ENCODE peak calls at places on chromosomes 13 and 19, in five cellular contexts. H is cardiac muscle cell, N is breast epithelium, W is IMR-90, F is GM12878. O is an unnamed sample. For H3K27me3, the result is how much of the 10 kb centered on the place peaks cover.

GRCh38 chr19:48511800-48512503 is at the start of gene LMTK3:
- DNase-seq in H (peak), N (no peak), W (peak), F (no peak), O (no peak)

GRCh38 chr19:37966211-37967072 is 59.4 kb downstream of the SIPA1L3 start:
- DNase-seq in H (no peak), N (peak), W (peak), F (no peak), O (peak)

GRCh38 chr13:76380436-76381065 is 505.7 kb downstream of the KCTD12 start:
- DNase-seq in H (no peak), N (no peak), W (peak), F (no peak), O (no peak)

GRCh38 chr13:44012910-44013309 is 133.2 kb downstream of the LACC1 start:
- DNase-seq in H (no peak), N (no peak), W (no peak), F (no peak), O (no peak)

GRCh38 chr13:48818495-48818961 is 157.2 kb upstream of the FNDC3A start:
- DNase-seq in H (no peak), N (no peak), W (peak), F (no peak), O (no peak)

GRCh38 chr13:83839158-83839557 is 43.1 kb downstream of the SLITRK1 start:
- DNase-seq in H (no peak), N (no peak), W (no peak), F (no peak), O (no peak)

GRCh38 chr13:51924756-51925544 is 63.2 kb downstream of the CCDC70 start:
- DNase-seq in H (no peak), N (no peak), W (no peak), F (no peak), O (no peak)

GRCh38 chr13:77860621-77861020 is 58.0 kb downstream of the EDNRB start:
- DNase-seq in H (no peak), N (no peak), W (peak), F (no peak), O (no peak)

GRCh38 chr19:50557009-50557613 is 11.1 kb downstream of the LRRC4B start:
- DNase-seq in H (no peak), N (no peak), W (no peak), F (no peak), O (no peak)

GRCh38 chr19:55535173-55535572 is 1.8 kb downstream of the SBK2 start:
- DNase-seq in H (no peak), N (no peak), W (no peak), F (no peak), O (no peak)

GRCh38 chr19:19064811-19065745 is 1.3 kb downstream of the SLC25A42 start:
- DNase-seq in H (peak), N (no peak), W (no peak), F (no peak), O (no peak)

GRCh38 chr19:3544742-3545668 is 6.0 kb downstream of the TEKTIP1 start:
- DNase-seq in H (peak), N (no peak), W (peak), F (no peak), O (peak)

GRCh38 chr13:43428545-43429287 is 358.1 kb downstream of the ENOX1 start:
- DNase-seq in H (peak), N (no peak), W (no peak), F (no peak), O (no peak)

GRCh38 chr19:3098515-3099346 is 4.6 kb downstream of the GNA11 start:
- DNase-seq in H (no peak), N (no peak), W (peak), F (no peak), O (no peak)

GRCh38 chr19:6109947-6110346 is 353 bp downstream of the RFX2 start:
- DNase-seq in H (no peak), N (no peak), W (no peak), F (no peak), O (no peak)

GRCh38 chr19:35797663-35798062 is 15.0 kb downstream of the PRODH2 start:
- DNase-seq in H (peak), N (no peak), W (no peak), F (no peak), O (no peak)

GRCh38 chr13:42574011-42574410 is at the start of gene TNFSF11:
- DNase-seq in H (peak), N (no peak), W (no peak), F (no peak), O (no peak)

GRCh38 chr19:1975081-1975480 is 34.1 kb downstream of the CSNK1G2 start:
- DNase-seq in H (no peak), N (no peak), W (peak), F (no peak), O (no peak)

GRCh38 chr13:27919934-27920676 is at the start of gene PDX1:
- DNase-seq in H (peak), N (no peak), W (no peak), F (no peak), O (no peak)

GRCh38 chr13:41458187-41458938 is 1.0 kb downstream of the RGCC start:
- DNase-seq in H (peak), N (no peak), W (peak), F (no peak), O (peak)

GRCh38 chr13:22839554-22840286 is 341.1 kb upstream of the SGCG start:
- DNase-seq in H (peak), N (no peak), W (no peak), F (no peak), O (no peak)

GRCh38 chr13:113350065-113350937 is 13.6 kb downstream of the GRTP1 start:
- DNase-seq in H (no peak), N (no peak), W (no peak), F (no peak), O (no peak)

GRCh38 chr13:83499286-83499685 is 383.0 kb downstream of the SLITRK1 start:
- DNase-seq in H (no peak), N (no peak), W (peak), F (no peak), O (no peak)

GRCh38 chr13:110524484-110525254 is 36.9 kb downstream of the RAB20 start:
- DNase-seq in H (no peak), N (peak), W (no peak), F (no peak), O (no peak)

GRCh38 chr19:4357095-4357797 is 13.9 kb downstream of the MPND start:
- DNase-seq in H (no peak), N (no peak), W (no peak), F (no peak), O (no peak)

GRCh38 chr13:51286135-51287002 is 53.1 kb upstream of the SERPINE3 start:
- DNase-seq in H (peak), N (peak), W (peak), F (peak), O (peak)

GRCh38 chr19:37932985-37933953 is 26.3 kb downstream of the SIPA1L3 start:
- DNase-seq in H (no peak), N (no peak), W (peak), F (no peak), O (no peak)

GRCh38 chr13:20528451-20528850 is 2.8 kb upstream of the CRYL1 start:
- DNase-seq in H (no peak), N (no peak), W (no peak), F (peak), O (no peak)

GRCh38 chr19:51460164-51460992 is 2.1 kb upstream of the SIGLEC8 start:
- DNase-seq in H (no peak), N (no peak), W (peak), F (no peak), O (no peak)

GRCh38 chr19:8811315-8812172 is 20.6 kb downstream of the ZNF558 start:
- DNase-seq in H (no peak), N (no peak), W (peak), F (no peak), O (no peak)

GRCh38 chr19:18290250-18291018 is 9.0 kb upstream of the JUND start:
- DNase-seq in H (no peak), N (no peak), W (peak), F (peak), O (no peak)

GRCh38 chr13:108527849-108528248 is 101.6 kb upstream of the MYO16 start:
- DNase-seq in H (no peak), N (no peak), W (no peak), F (no peak), O (no peak)

GRCh38 chr13:42334329-42334706 is 62.4 kb downstream of the AKAP11 start:
- DNase-seq in H (no peak), N (no peak), W (no peak), F (peak), O (no peak)

DNA sequence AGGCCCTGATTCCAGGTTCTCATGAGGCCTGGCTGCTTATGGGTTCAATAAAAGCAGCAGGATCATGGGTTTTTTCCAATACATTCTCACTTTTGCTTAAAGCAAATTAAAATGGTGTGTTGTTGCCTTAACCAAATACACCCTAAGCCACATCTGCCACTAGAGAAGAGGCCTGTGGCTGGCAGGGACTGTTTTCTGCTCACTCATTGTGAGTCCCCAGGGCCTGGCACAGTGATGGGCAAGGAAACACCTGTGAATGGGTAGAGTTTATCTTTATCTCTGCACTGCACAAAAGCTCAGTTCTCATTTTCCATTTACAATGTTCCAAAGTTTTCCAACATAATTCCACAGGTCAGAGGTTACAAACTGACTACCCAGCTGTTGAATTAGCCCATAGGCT is 726.0 kb downstream of the UQCRFS1 start:
- DNase-seq in H (no peak), N (no peak), W (no peak), F (no peak), O (no peak)
- TF ChIP-seq CTCF in H (no peak), N (no peak), W (no peak), F (no peak), O (no peak)

GRCh38 chr13:99961634-99962033 is 9.9 kb downstream of the ZIC5 start:
- DNase-seq in H (no peak), N (no peak), W (no peak), F (no peak), O (no peak)

GRCh38 chr13:99962242-99962641 is 9.3 kb downstream of the ZIC5 start:
- DNase-seq in H (no peak), N (no peak), W (no peak), F (no peak), O (no peak)

GRCh38 chr13:99960663-99961440 is 10.7 kb downstream of the ZIC5 start:
- DNase-seq in H (no peak), N (no peak), W (no peak), F (no peak), O (no peak)

GRCh38 chr13:99965329-99966000 is 6.1 kb downstream of the ZIC5 start:
- DNase-seq in H (no peak), N (no peak), W (no peak), F (no peak), O (no peak)

GRCh38 chr13:99963832-99964339 is 7.7 kb downstream of the ZIC5 start:
- DNase-seq in H (no peak), N (no peak), W (no peak), F (no peak), O (no peak)
- H3K27me3 ChIP-seq in H (half or more), N (under half), W (half or more), F (under half), O (half or more)

DNA sequence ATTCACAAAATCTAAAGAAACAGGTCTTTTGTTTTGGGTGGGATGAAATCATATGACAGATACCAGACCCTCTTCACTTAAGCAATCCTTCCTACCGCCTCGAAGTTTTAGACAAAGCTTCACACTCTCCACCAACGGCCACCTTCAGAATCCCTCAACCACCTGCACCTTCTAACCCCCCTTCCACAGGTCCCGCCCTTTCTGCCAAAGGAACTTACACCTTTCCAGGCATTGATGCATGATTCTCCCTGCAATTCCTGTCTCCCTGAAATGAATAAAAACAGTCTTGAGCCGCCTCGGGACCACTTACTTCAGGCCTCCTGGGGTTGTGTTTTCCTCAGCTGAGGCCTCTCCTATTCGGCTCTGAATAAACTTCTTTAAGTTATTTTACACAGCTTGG is 869 bp downstream of the ZNF433 start:
- DNase-seq in H (no peak), N (no peak), W (no peak), F (no peak), O (no peak)
- H3K4me3 ChIP-seq in H (peak), N (peak), W (peak), F (peak), O (peak)

DNA sequence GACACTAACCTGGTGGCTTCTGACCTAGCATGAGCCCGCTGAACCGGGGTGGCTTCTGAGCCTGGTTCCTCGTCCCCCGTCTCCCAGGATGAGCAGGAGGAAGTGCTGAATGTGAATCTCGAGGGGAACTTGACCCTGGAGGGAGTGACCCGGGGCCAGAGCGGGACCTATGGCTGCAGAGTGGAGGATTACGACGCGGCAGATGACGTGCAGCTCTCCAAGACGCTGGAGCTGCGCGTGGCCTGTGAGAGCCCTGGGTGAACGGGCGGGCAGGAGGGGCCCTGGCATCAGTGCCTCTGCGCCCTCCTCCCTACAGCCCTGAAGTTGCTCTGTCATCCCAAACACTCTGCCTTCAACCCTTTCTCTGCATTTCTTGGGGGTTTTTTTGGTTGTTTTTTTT is 5.6 kb downstream of the BCAM start:
- DNase-seq in H (no peak), N (no peak), W (no peak), F (no peak), O (no peak)
- TF ChIP-seq CTCF in H (no peak), N (no peak), W (no peak), F (no peak), O (no peak)

O was measured in prostate gland.